ENCODE peak calls at places on chromosomes 5 and 9, in seven cellular contexts. I, V, H, M, F, X and Y are unnamed samples.

GRCh38 chr9:272251-273213 is 57.9 kb downstream of the DOCK8 start:
- DNase-seq in I (no peak), V (peak; percentile 91), H (no peak), M (no peak), F (no peak), X (no peak), Y (no peak)

GRCh38 chr9:121550569-121551512 is 51.2 kb upstream of the GGTA1 start:
- DNase-seq in I (peak; percentile 60), V (peak; percentile 71), H (peak; percentile 44), M (peak; percentile 71), F (peak; percentile 87), X (peak; percentile 46), Y (peak; percentile 96)

GRCh38 chr9:38305616-38306015 is 86.9 kb upstream of the ALDH1B1 start:
- DNase-seq in I (no peak), V (no peak), H (no peak), M (no peak), F (no peak), X (no peak), Y (no peak)

GRCh38 chr9:28774433-28775029 is 1201.2 kb upstream of the C9orf72 start:
- DNase-seq in I (peak; percentile 31), V (peak; percentile 33), H (no peak), M (no peak), F (no peak), X (peak; percentile 0), Y (peak; percentile 9)

GRCh38 chr5:141430332-141431113 is at the start of gene PCDHGA12:
- DNase-seq in I (no peak), V (peak; percentile 76), H (peak; percentile 88), M (peak; percentile 27), F (peak; percentile 33), X (peak; percentile 87), Y (peak; percentile 98)

GRCh38 chr9:34611251-34611810 is 566 bp downstream of the RPP25L start:
- DNase-seq in I (no peak), V (peak; percentile 27), H (no peak), M (peak; percentile 12), F (no peak), X (no peak), Y (no peak)

GRCh38 chr9:96136992-96137665 is 164.8 kb downstream of the HSD17B3 start:
- DNase-seq in I (no peak), V (peak; percentile 36), H (peak; percentile 50), M (peak; percentile 65), F (peak; percentile 78), X (peak; percentile 78), Y (no peak)

GRCh38 chr9:115593587-115594091 is 475.7 kb upstream of the TNC start:
- DNase-seq in I (peak; percentile 12), V (peak; percentile 31), H (peak; percentile 50), M (peak; percentile 79), F (peak; percentile 18), X (peak; percentile 78), Y (no peak)

GRCh38 chr9:69805962-69806633 is 14.5 kb upstream of the CFAP95 start:
- DNase-seq in I (no peak), V (no peak), H (no peak), M (no peak), F (peak; percentile 24), X (no peak), Y (no peak)

GRCh38 chr9:99732715-99733114 is 89.0 kb upstream of the NR4A3 start:
- DNase-seq in I (no peak), V (no peak), H (no peak), M (peak; percentile 40), F (no peak), X (no peak), Y (no peak)

GRCh38 chr5:158135682-158136176 is 276.8 kb upstream of the CLINT1 start:
- DNase-seq in I (peak; percentile 77), V (no peak), H (no peak), M (no peak), F (no peak), X (no peak), Y (no peak)

GRCh38 chr5:99037668-99038067 is 108.9 kb upstream of the CHD1 start:
- DNase-seq in I (no peak), V (no peak), H (no peak), M (no peak), F (no peak), X (no peak), Y (no peak)

GRCh38 chr5:136901-137300 is 44.9 kb downstream of the PLEKHG4B start:
- DNase-seq in I (no peak), V (no peak), H (no peak), M (no peak), F (no peak), X (no peak), Y (no peak)

GRCh38 chr5:178577944-178578343 is 12.2 kb downstream of the COL23A1 start:
- DNase-seq in I (no peak), V (no peak), H (no peak), M (no peak), F (no peak), X (no peak), Y (no peak)

GRCh38 chr9:111890254-111890791 is 6.3 kb upstream of the UGCG start:
- DNase-seq in I (no peak), V (no peak), H (no peak), M (no peak), F (no peak), X (no peak), Y (no peak)

GRCh38 chr5:123265551-123265950 is 157.7 kb downstream of the CEP120 start:
- DNase-seq in I (no peak), V (no peak), H (no peak), M (no peak), F (no peak), X (peak; percentile 34), Y (no peak)

GRCh38 chr9:16203735-16204573 is 651.1 kb downstream of the CCDC171 start:
- DNase-seq in I (no peak), V (no peak), H (no peak), M (peak; percentile 30), F (no peak), X (peak; percentile 22), Y (no peak)

GRCh38 chr5:56740000-56740399 is 75.3 kb upstream of the MAP3K1 start:
- DNase-seq in I (no peak), V (no peak), H (no peak), M (no peak), F (no peak), X (no peak), Y (no peak)

GRCh38 chr5:29077451-29077850 is 2039.1 kb upstream of the CDH9 start:
- DNase-seq in I (no peak), V (no peak), H (no peak), M (no peak), F (no peak), X (no peak), Y (no peak)

GRCh38 chr5:172005708-172006377 is 595 bp downstream of the FBXW11 start:
- DNase-seq in I (no peak), V (peak; percentile 33), H (no peak), M (peak; percentile 35), F (peak; percentile 46), X (no peak), Y (peak; percentile 44)